ENCODE peak calls at places on chromosomes 7 and 10, in five cellular contexts. M, N, Y, S and J are unnamed samples.

GRCh38 chr7:41313171-41313570 is 389.7 kb downstream of the INHBA start:
- DNase-seq in Y (no peak), N (no peak), S (no peak), M (no peak), J (no peak)

GRCh38 chr10:81548160-81548559 is 326.8 kb upstream of the NRG3 start:
- DNase-seq in N (no peak), Y (peak; percentile 17), S (no peak), M (no peak), J (no peak)

GRCh38 chr7:40095695-40096327 is 38.6 kb downstream of the MPLKIP start:
- DNase-seq in S (no peak), Y (no peak), M (no peak), N (no peak), J (no peak)

GRCh38 chr10:87712913-87713616 is 53.4 kb downstream of the PAPSS2 start:
- DNase-seq in N (no peak), Y (no peak), S (no peak), M (no peak), J (no peak)

GRCh38 chr7:66950763-66951162 is 29.7 kb downstream of the TMEM248 start:
- DNase-seq in S (no peak), Y (no peak), M (peak; percentile 12), N (no peak), J (no peak)

GRCh38 chr10:44261710-44262455 is 123.0 kb downstream of the CXCL12 start:
- DNase-seq in S (no peak), Y (no peak), M (peak; percentile 79), N (no peak), J (no peak)

GRCh38 chr10:50991496-50992355 is 82.6 kb upstream of the PRKG1 start:
- DNase-seq in Y (peak; percentile 84), N (no peak), M (peak; percentile 78), S (peak; percentile 67), J (no peak)

GRCh38 chr10:17438583-17438982 is 15.8 kb downstream of the ST8SIA6 start:
- DNase-seq in N (no peak), M (no peak), S (no peak), Y (no peak), J (no peak)

GRCh38 chr10:947881-948280 is 16.4 kb upstream of the LARP4B start:
- DNase-seq in Y (no peak), N (no peak), S (no peak), M (no peak), J (no peak)

GRCh38 chr7:40306596-40306995 is 171.8 kb downstream of the SUGCT start:
- DNase-seq in N (no peak), Y (no peak), M (peak; percentile 39), S (no peak), J (no peak)

GRCh38 chr10:21347043-21347799 is 178.3 kb downstream of the SKIDA1 start:
- DNase-seq in S (no peak), N (no peak), Y (no peak), M (no peak), J (no peak)

GRCh38 chr7:43700059-43700501 is 29.2 kb downstream of the COA1 start:
- DNase-seq in M (peak; percentile 79), S (no peak), N (peak; percentile 31), Y (no peak), J (peak; percentile 67)

DNA sequence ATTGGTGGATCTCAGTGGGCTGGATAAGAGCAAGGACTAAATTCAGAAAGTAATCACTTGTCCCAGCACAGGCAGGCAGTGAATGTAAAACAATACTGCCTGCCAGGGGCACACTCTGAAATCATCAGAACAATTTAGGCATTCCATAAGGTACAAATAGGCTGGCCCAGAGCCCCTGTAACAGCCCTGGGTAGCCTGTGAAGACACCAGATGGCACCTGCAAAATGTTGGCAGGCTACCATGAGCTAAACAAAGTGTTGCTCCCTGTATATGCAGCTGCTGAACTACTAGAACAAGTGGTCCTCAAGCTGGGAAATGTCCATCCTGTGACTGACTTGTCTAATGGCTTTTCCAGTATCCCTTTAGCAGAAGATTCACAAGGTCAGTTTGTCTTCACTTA is 3.0 kb upstream of the PRSS37 start:
- DNase-seq in Y (no peak), N (no peak), M (no peak), S (no peak), J (no peak)
- H3K27ac ChIP-seq in Y (no peak overlapping the region), N (no peak overlapping the region), M (no peak overlapping the region), S (no peak overlapping the region), J (no peak overlapping the region)

GRCh38 chr10:68902382-68902781 is 1.3 kb downstream of the DDX50 start:
- DNase-seq in M (no peak), N (no peak), Y (no peak), S (no peak), J (no peak)
- H3K27me3 ChIP-seq in M (no peaks in the 10 kb centered on the region), N (no peaks in the 10 kb centered on the region), Y (no peaks in the 10 kb centered on the region), S (no peaks in the 10 kb centered on the region), J (no peaks in the 10 kb centered on the region)

GRCh38 chr10:113403900-113404299 is 149.0 kb upstream of the HABP2 start:
- DNase-seq in M (no peak), N (no peak), Y (no peak), S (no peak), J (no peak)

GRCh38 chr10:113402602-113403001 is 150.3 kb upstream of the HABP2 start:
- DNase-seq in Y (no peak), S (no peak), N (no peak), M (no peak), J (no peak)

GRCh38 chr10:113397031-113397430 is 155.8 kb upstream of the HABP2 start:
- DNase-seq in N (no peak), Y (no peak), M (no peak), S (no peak), J (no peak)

GRCh38 chr10:113399051-113399450 is 153.8 kb upstream of the HABP2 start:
- DNase-seq in M (no peak), S (no peak), N (no peak), Y (no peak), J (no peak)
- H3K27ac ChIP-seq in M (no peak overlapping the region), S (no peak overlapping the region), N (no peak overlapping the region), Y (no peak overlapping the region), J (no peak overlapping the region)

GRCh38 chr7:158492372-158492771 is 95.3 kb downstream of the PTPRN2 start:
- DNase-seq in S (no peak), Y (no peak), N (no peak), M (no peak), J (no peak)

GRCh38 chr7:158489462-158490155 is 98.0 kb downstream of the PTPRN2 start:
- DNase-seq in S (no peak), N (no peak), Y (no peak), M (no peak), J (no peak)

GRCh38 chr7:158490171-158490782 is 97.3 kb downstream of the PTPRN2 start:
- DNase-seq in N (no peak), S (no peak), M (no peak), Y (no peak), J (no peak)

GRCh38 chr7:158488225-158488889 is 99.3 kb downstream of the PTPRN2 start:
- DNase-seq in N (no peak), S (no peak), M (no peak), Y (no peak), J (no peak)

DNA sequence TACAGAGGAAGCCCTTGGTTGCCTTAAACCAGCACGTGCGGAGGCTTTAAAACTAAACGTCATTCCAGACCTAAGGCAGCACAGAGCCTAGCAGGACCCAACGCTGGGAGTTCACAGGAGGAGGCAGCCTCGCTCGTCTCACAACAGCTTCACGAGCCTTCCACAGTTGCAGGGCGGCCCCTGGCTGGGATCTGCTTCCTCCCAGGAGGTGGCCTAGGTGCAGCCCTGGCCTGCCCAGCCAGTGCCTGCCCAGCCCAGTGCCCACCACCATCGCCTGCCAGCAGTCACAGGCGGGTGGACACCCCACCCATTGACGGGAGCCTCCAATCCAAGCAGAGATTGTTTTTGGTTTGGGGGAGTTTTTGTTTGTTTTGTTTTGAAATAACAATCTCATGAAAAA is 96.5 kb downstream of the PTPRN2 start:
- DNase-seq in S (no peak), M (no peak), N (no peak), Y (no peak), J (no peak)
- H3K27me3 ChIP-seq in S (peaks cover 89% of the 10 kb centered on the region), M (peaks cover 18% of the 10 kb centered on the region), N (no peaks in the 10 kb centered on the region), Y (peaks cover 13% of the 10 kb centered on the region), J (no peaks in the 10 kb centered on the region)

GRCh38 chr7:115145512-115145911 is 223.6 kb downstream of the MDFIC start:
- DNase-seq in N (no peak), Y (no peak), S (no peak), M (peak; percentile 83), J (no peak)
- H3K27ac ChIP-seq in N (no peak overlapping the region), Y (no peak overlapping the region), S (no peak overlapping the region), M (no peak overlapping the region), J (no peak overlapping the region)

GRCh38 chr10:133028956-133029355 is 58.8 kb upstream of the ADGRA1 start:
- DNase-seq in S (no peak), Y (no peak), N (no peak), M (no peak), J (no peak)
- H3K27me3 ChIP-seq in S (peaks cover 94% of the 10 kb centered on the region), Y (peaks cover 47% of the 10 kb centered on the region), N (no peaks in the 10 kb centered on the region), M (peaks cover 54% of the 10 kb centered on the region), J (no peaks in the 10 kb centered on the region)

DNA sequence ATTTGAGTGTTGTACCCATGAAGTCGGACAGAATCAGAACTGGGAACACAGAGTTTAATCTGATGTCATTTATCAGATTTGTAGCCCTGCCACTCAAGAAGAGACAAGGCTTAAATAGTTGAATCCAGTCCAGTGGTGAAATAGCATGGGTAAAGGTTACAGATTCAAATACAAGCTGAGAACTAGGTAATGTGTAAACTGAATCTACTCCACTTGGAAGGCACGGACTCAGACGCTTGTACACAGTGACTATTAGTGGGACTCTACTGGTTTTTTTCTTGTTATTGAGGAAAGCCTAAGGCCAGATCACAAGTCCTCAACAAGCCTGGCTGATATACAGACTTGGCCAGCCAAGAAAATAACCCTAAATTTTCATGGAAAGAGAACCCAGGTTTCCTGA is 142.8 kb downstream of the CTTNBP2 start:
- DNase-seq in S (no peak), Y (no peak), M (no peak), N (no peak), J (no peak)
- H3K27ac ChIP-seq in S (no peak overlapping the region), Y (no peak overlapping the region), M (no peak overlapping the region), N (no peak overlapping the region), J (no peak overlapping the region)

DNA sequence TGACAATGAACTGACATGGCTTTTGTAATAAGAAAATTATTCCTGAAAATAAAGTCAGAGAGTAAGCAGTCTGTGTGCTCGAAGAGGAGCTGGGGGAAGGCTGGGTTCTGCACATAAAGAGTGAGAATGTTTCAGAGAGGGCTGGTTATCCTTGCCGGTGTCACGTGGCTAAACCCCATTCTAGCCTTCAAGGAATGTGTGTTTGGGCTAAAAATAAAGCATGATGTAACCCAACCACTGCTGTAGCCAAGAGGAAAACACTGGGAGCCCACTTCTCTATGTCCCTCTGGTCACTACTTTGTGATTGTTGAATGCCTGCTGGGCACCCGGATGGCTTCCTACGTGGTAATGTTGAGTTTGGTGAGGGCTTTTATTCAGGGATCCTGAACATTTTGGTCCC is 23.5 kb downstream of the WDFY4 start:
- DNase-seq in M (peak; percentile 46), Y (no peak), S (no peak), N (no peak), J (no peak)
- H3K27me3 ChIP-seq in M (no peaks in the 10 kb centered on the region), Y (no peaks in the 10 kb centered on the region), S (no peaks in the 10 kb centered on the region), N (peaks cover 70% of the 10 kb centered on the region), J (no peaks in the 10 kb centered on the region)

DNA sequence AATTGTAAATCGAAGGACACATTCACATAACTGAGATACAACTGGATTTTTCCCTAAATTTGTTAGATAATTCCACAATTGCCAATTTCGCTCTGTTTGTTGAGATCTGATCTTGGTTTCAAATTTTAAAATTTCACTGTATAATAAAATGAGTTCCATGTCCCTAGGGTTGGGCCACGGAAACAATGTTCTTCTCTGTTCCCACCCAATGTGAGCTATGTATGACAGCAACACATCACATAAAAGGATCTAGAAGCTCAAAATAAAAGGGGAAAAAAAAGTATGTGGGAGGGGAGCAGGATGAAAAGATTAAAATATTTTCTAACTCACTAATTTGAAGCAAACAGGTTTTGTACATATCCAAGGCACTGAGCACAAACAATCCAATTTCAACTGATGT is 287.8 kb upstream of the MKLN1 start:
- DNase-seq in N (no peak), Y (no peak), M (no peak), S (no peak), J (no peak)
- H3K27ac ChIP-seq in N (peak overlapping the region; percentile 65), Y (peak overlapping the region; percentile 64), M (no peak overlapping the region), S (peak overlapping the region; percentile 70), J (no peak overlapping the region)

GRCh38 chr7:136033413-136034031 is 56.4 kb upstream of the MTPN start:
- DNase-seq in S (peak; percentile 24), M (peak; percentile 8), N (no peak), Y (no peak), J (no peak)
- H3K27me3 ChIP-seq in S (no peaks in the 10 kb centered on the region), M (no peaks in the 10 kb centered on the region), N (peaks cover 6% of the 10 kb centered on the region), Y (no peaks in the 10 kb centered on the region), J (no peaks in the 10 kb centered on the region)